ENCODE peak calls at places on chromosomes 16 and 17, in four cellular contexts. M is right atrium auricular region, W is lung, R is fibroblast of the aortic adventitia. C is an unnamed sample.

GRCh38 chr16:23567602-23568001 is 10.1 kb downstream of the UBFD1 start:
- DNase-seq in M (no peak), W (no peak), R (no peak), C (no peak)

GRCh38 chr17:8122391-8122922 is 1.4 kb downstream of the HES7 start:
- DNase-seq in M (no peak), W (no peak), R (peak; percentile 55), C (no peak)

GRCh38 chr16:3950343-3951193 is 70.1 kb upstream of the CREBBP start:
- DNase-seq in M (peak; percentile 95), W (peak; percentile 89), R (peak; percentile 99), C (peak; percentile 96)

GRCh38 chr17:74736423-74737298 is at the start of gene RAB37:
- DNase-seq in M (peak; percentile 66), W (no peak), R (no peak), C (no peak)

GRCh38 chr16:81004646-81005353 is 1.9 kb downstream of the CMC2 start:
- DNase-seq in M (no peak), W (no peak), R (peak; percentile 83), C (peak; percentile 62)

GRCh38 chr17:1229354-1229890 is 40.8 kb upstream of the BHLHA9 start:
- DNase-seq in M (peak; percentile 67), W (peak; percentile 72), R (no peak), C (peak; percentile 6)

GRCh38 chr17:16178836-16179235 is 36.5 kb downstream of the NCOR1 start:
- DNase-seq in M (no peak), W (no peak), R (no peak), C (peak; percentile 51)

GRCh38 chr17:83041305-83041704 is 38.1 kb upstream of the METRNL start:
- DNase-seq in M (no peak), W (no peak), R (no peak), C (no peak)

DNA sequence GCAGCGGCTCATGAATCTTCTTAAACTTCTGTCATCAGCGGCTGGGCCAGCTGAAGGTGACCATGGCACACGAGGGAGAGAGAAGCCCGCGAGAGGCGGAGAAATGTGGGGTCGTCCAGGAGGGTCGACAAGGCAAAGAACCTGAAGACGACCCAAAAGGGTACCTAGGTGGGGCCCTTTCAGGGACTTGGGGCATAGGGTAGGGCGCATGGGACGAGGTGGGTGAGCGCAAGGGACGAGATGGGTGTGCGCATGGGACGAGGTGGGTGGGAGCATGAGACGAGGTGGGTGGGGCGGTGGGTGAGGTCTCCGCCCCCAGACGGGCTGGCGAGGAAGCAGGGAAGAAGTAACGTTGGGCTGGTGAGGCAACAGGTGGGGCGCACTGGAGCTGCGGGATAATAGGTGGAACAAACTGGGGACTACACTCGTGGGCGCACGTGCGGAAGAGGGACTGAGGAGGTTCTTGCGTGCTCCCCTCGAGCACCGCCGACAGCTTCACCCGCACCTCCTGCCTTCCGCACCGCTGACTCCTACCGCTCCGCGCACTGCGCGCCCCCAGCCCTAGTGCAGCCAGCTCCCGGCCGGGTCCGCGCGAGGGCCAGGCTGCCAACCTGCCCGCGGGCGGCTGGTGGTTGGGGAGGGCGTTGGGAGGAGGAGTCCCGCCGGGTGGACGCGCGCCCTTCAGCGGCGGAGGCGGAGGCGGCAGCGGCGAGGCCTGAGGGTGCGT is 23.2 kb upstream of the CRYM start:
- DNase-seq in M (peak; percentile 67), W (peak; percentile 73), R (peak; percentile 63), C (peak; percentile 43)
- TF ChIP-seq CTCF in M (no peak), W (no peak), R (peak; percentile 41), C (no peak)

GRCh38 chr17:76076100-76076764 is 1.7 kb downstream of the GALR2 start:
- DNase-seq in M (no peak), W (no peak), R (no peak), C (no peak)

GRCh38 chr17:76076765-76077581 is 2.0 kb upstream of the ZACN start:
- DNase-seq in M (no peak), W (no peak), R (no peak), C (no peak)

GRCh38 chr17:76077582-76078110 is 1.3 kb upstream of the ZACN start:
- DNase-seq in M (no peak), W (no peak), R (no peak), C (no peak)

GRCh38 chr17:76074390-76075363 is at the start of gene GALR2:
- DNase-seq in M (no peak), W (no peak), R (no peak), C (no peak)

DNA sequence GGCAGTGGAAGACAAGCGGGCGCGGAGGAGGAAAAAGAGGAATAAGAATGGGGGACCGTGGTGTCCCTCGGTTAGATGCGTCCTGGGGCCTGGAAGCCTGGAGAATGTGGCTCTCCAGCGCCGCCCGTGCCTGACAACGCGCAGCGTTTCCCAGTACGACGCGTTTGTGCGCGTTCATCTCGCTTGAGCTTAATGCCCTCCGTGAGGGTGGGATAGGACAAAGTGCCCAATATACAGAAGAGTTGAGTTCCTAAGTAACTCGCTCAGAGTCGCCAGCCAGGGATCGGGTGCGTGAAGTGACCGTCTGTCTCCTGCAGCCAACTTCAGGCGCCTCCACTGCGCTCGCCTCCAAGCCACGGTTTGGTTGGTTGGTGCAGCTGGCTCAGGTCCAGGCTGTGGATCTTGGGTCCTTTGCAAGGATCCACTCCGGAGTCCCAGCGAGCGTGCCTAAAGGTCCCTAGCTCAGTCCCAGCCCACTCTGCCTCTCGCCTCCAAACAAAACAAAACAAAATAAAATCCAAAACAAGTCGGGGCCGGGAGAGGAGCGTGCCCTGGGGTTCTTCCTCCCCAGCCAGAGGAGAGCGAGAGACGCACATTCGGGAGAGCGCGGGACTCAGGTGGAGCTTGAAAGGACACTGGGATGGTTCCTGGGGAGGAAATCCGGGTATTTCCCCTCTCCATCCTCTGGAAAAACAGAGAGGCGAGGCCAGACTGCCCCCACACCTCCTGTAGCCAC is 951 bp downstream of the GALR2 start:
- DNase-seq in M (no peak), W (no peak), R (no peak), C (no peak)
- H3K4me3 ChIP-seq in M (no peak overlapping the region), W (no peak overlapping the region), R (no peak overlapping the region), C (no peak overlapping the region)

GRCh38 chr17:4858068-4858879 is 25.1 kb downstream of the MINK1 start:
- DNase-seq in M (no peak), W (no peak), R (peak; percentile 36), C (no peak)

GRCh38 chr17:4858880-4859260 is 25.7 kb downstream of the MINK1 start:
- DNase-seq in M (no peak), W (no peak), R (peak; percentile 59), C (no peak)

GRCh38 chr17:4854181-4854681 is 21.1 kb downstream of the MINK1 start:
- DNase-seq in M (no peak), W (no peak), R (peak; percentile 24), C (no peak)

GRCh38 chr17:4856937-4857314 is 23.8 kb downstream of the MINK1 start:
- DNase-seq in M (no peak), W (no peak), R (no peak), C (no peak)

DNA sequence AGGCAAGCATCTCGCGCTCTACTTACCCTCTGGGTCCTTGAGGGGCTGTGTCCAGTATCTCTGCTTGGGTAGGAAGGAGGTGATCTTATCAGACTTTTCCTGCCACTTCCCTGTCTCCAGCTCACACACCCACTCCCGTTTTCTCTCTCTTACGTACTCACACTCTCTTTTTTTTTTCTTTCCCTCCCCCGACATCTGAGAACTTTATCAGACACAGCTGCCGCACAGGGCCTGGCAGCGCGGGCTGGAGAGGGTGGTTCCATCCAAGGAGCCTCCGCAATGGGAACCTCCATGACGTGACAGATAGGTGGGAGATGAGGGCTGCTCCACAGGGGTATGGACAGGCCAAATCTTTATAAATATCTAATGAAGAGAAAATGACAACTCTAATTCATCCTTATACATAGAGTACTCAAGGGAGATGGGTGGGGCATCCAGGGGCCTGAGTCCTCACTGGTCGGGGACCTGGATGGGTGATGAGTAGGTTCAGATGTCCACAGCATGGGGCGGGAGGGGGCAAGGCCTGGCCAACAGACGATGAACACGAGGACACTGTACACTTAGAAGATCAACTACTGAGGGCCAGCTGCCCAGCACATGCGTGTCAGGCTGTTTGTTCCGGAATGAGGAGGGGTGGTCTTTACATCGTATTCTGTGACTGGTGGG is 23.3 kb downstream of the MINK1 start:
- DNase-seq in M (no peak), W (no peak), R (no peak), C (no peak)
- TF ChIP-seq CTCF in M (no peak), W (no peak), R (no peak), C (no peak)

GRCh38 chr16:2323701-2324100 is 16.8 kb downstream of the ABCA3 start:
- DNase-seq in M (no peak), W (no peak), R (no peak), C (no peak)
- H3K4me3 ChIP-seq in M (no peak overlapping the region), W (no peak overlapping the region), R (no peak overlapping the region), C (no peak overlapping the region)

GRCh38 chr17:17751996-17752821 is 71.0 kb downstream of the RAI1 start:
- DNase-seq in M (peak; percentile 98), W (peak; percentile 95), R (peak; percentile 88), C (peak; percentile 95)
- TF ChIP-seq CTCF in M (no peak), W (no peak), R (no peak), C (peak; percentile 34)

GRCh38 chr16:11127610-11128195 is 128.3 kb downstream of the SOCS1 start:
- DNase-seq in M (no peak), W (no peak), R (no peak), C (no peak)

GRCh38 chr16:11128211-11129123 is 127.5 kb downstream of the SOCS1 start:
- DNase-seq in M (no peak), W (no peak), R (peak; percentile 77), C (no peak)

GRCh38 chr16:11126389-11127072 is 129.5 kb downstream of the SOCS1 start:
- DNase-seq in M (no peak), W (no peak), R (no peak), C (no peak)

GRCh38 chr16:11123666-11124065 is 132.3 kb downstream of the SOCS1 start:
- DNase-seq in M (no peak), W (no peak), R (no peak), C (no peak)

DNA sequence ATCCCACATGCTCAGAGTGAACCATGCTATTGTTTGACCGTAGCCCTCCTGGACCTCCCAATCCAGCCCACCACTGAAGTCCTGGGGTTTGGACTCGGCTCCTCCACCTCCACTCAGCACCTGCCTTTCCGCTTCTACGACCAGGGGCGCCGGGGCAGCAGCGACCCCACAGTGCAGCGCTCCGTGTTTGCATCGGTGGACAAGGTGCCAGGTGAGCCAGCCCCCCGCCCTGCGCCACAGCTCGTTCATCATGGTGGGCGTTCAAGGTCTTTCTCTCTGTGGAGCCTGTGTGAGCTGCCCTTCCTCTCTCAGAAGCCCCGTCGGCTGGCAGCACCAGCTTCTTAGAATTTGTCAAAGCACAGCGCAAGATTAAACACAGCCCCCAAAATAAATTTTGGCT is 130.1 kb downstream of the SOCS1 start:
- DNase-seq in M (no peak), W (no peak), R (no peak), C (no peak)
- H3K4me3 ChIP-seq in M (no peak overlapping the region), W (no peak overlapping the region), R (no peak overlapping the region), C (no peak overlapping the region)

C was measured in brain microvascular endothelial cell.